ENCODE peak calls at places on chromosomes 13 and 19, in ten cellular contexts. One of them, this sample, is unnamed.

GRCh38 chr19:48053856-48054255 is 10.0 kb upstream of the CABP5 start:
- DNase-seq in LoVo: no peak
- DNase-seq in activated T-helper 9 cell treated with anti-CD3 and anti-CD28 coated beads, Interleukin-2, amount 50 U/mL, for 16 hours: no peak
- DNase-seq in Right ventricle myocardium superior: no peak
- DNase-seq in Peyer's patch: no peak
- DNase-seq in lower leg skin: no peak
- DNase-seq in activated CD8-positive, alpha-beta memory T cell treated with anti-CD3 and anti-CD28 coated beads for 48 hours: no peak
- DNase-seq in endothelial cell of umbilical vein: no peak
- DNase-seq in stimulated activated CD4-positive, alpha-beta T cell treated with anti-CD3 and anti-CD28 coated beads, Interleukin-1b, Interleukin-23, amount 100 ng/mL, for 1 hour: no peak
- DNase-seq in fibroblast of mammary gland: no peak
- DNase-seq in this sample: no peak

GRCh38 chr13:79593611-79594275 is 112.8 kb downstream of the NDFIP2 start:
- DNase-seq in LoVo: no peak
- DNase-seq in activated T-helper 9 cell treated with anti-CD3 and anti-CD28 coated beads, Interleukin-2, amount 50 U/mL, for 16 hours: no peak
- DNase-seq in Right ventricle myocardium superior: no peak
- DNase-seq in Peyer's patch: no peak
- DNase-seq in lower leg skin: no peak
- DNase-seq in activated CD8-positive, alpha-beta memory T cell treated with anti-CD3 and anti-CD28 coated beads for 48 hours: no peak
- DNase-seq in endothelial cell of umbilical vein: no peak
- DNase-seq in stimulated activated CD4-positive, alpha-beta T cell treated with anti-CD3 and anti-CD28 coated beads, Interleukin-1b, Interleukin-23, amount 100 ng/mL, for 1 hour: no peak
- DNase-seq in fibroblast of mammary gland: peak
- DNase-seq in this sample: no peak

GRCh38 chr13:95349267-95349666 is 48.0 kb upstream of the ABCC4 start:
- DNase-seq in LoVo: no peak
- DNase-seq in activated T-helper 9 cell treated with anti-CD3 and anti-CD28 coated beads, Interleukin-2, amount 50 U/mL, for 16 hours: no peak
- DNase-seq in Right ventricle myocardium superior: no peak
- DNase-seq in Peyer's patch: no peak
- DNase-seq in lower leg skin: no peak
- DNase-seq in activated CD8-positive, alpha-beta memory T cell treated with anti-CD3 and anti-CD28 coated beads for 48 hours: no peak
- DNase-seq in endothelial cell of umbilical vein: no peak
- DNase-seq in stimulated activated CD4-positive, alpha-beta T cell treated with anti-CD3 and anti-CD28 coated beads, Interleukin-1b, Interleukin-23, amount 100 ng/mL, for 1 hour: no peak
- DNase-seq in fibroblast of mammary gland: peak
- DNase-seq in this sample: no peak

GRCh38 chr19:39415111-39416046 is 2.9 kb downstream of the PLEKHG2 start:
- DNase-seq in LoVo: no peak
- DNase-seq in activated T-helper 9 cell treated with anti-CD3 and anti-CD28 coated beads, Interleukin-2, amount 50 U/mL, for 16 hours: no peak
- DNase-seq in Right ventricle myocardium superior: no peak
- DNase-seq in Peyer's patch: no peak
- DNase-seq in lower leg skin: no peak
- DNase-seq in activated CD8-positive, alpha-beta memory T cell treated with anti-CD3 and anti-CD28 coated beads for 48 hours: no peak
- DNase-seq in endothelial cell of umbilical vein: no peak
- DNase-seq in stimulated activated CD4-positive, alpha-beta T cell treated with anti-CD3 and anti-CD28 coated beads, Interleukin-1b, Interleukin-23, amount 100 ng/mL, for 1 hour: no peak
- DNase-seq in fibroblast of mammary gland: no peak
- DNase-seq in this sample: no peak

GRCh38 chr19:49415810-49416200 is 7.4 kb downstream of the PTH2 start:
- DNase-seq in LoVo: no peak
- DNase-seq in activated T-helper 9 cell treated with anti-CD3 and anti-CD28 coated beads, Interleukin-2, amount 50 U/mL, for 16 hours: no peak
- DNase-seq in Right ventricle myocardium superior: no peak
- DNase-seq in Peyer's patch: no peak
- DNase-seq in lower leg skin: no peak
- DNase-seq in activated CD8-positive, alpha-beta memory T cell treated with anti-CD3 and anti-CD28 coated beads for 48 hours: no peak
- DNase-seq in endothelial cell of umbilical vein: no peak
- DNase-seq in stimulated activated CD4-positive, alpha-beta T cell treated with anti-CD3 and anti-CD28 coated beads, Interleukin-1b, Interleukin-23, amount 100 ng/mL, for 1 hour: no peak
- DNase-seq in fibroblast of mammary gland: no peak
- DNase-seq in this sample: no peak

GRCh38 chr13:110722971-110723370 is 9.5 kb downstream of the ING1 start:
- DNase-seq in LoVo: no peak
- DNase-seq in activated T-helper 9 cell treated with anti-CD3 and anti-CD28 coated beads, Interleukin-2, amount 50 U/mL, for 16 hours: no peak
- DNase-seq in Right ventricle myocardium superior: no peak
- DNase-seq in Peyer's patch: no peak
- DNase-seq in lower leg skin: no peak
- DNase-seq in activated CD8-positive, alpha-beta memory T cell treated with anti-CD3 and anti-CD28 coated beads for 48 hours: no peak
- DNase-seq in endothelial cell of umbilical vein: no peak
- DNase-seq in stimulated activated CD4-positive, alpha-beta T cell treated with anti-CD3 and anti-CD28 coated beads, Interleukin-1b, Interleukin-23, amount 100 ng/mL, for 1 hour: no peak
- DNase-seq in fibroblast of mammary gland: no peak
- DNase-seq in this sample: no peak

GRCh38 chr13:33250594-33250993 is 35.0 kb downstream of the STARD13 start:
- DNase-seq in LoVo: no peak
- DNase-seq in activated T-helper 9 cell treated with anti-CD3 and anti-CD28 coated beads, Interleukin-2, amount 50 U/mL, for 16 hours: no peak
- DNase-seq in Right ventricle myocardium superior: no peak
- DNase-seq in Peyer's patch: no peak
- DNase-seq in lower leg skin: no peak
- DNase-seq in activated CD8-positive, alpha-beta memory T cell treated with anti-CD3 and anti-CD28 coated beads for 48 hours: no peak
- DNase-seq in endothelial cell of umbilical vein: peak
- DNase-seq in stimulated activated CD4-positive, alpha-beta T cell treated with anti-CD3 and anti-CD28 coated beads, Interleukin-1b, Interleukin-23, amount 100 ng/mL, for 1 hour: no peak
- DNase-seq in fibroblast of mammary gland: peak
- DNase-seq in this sample: no peak

GRCh38 chr19:35125270-35125717 is 9.6 kb downstream of the LGI4 start:
- DNase-seq in LoVo: no peak
- DNase-seq in activated T-helper 9 cell treated with anti-CD3 and anti-CD28 coated beads, Interleukin-2, amount 50 U/mL, for 16 hours: no peak
- DNase-seq in Right ventricle myocardium superior: no peak
- DNase-seq in Peyer's patch: no peak
- DNase-seq in lower leg skin: no peak
- DNase-seq in activated CD8-positive, alpha-beta memory T cell treated with anti-CD3 and anti-CD28 coated beads for 48 hours: no peak
- DNase-seq in endothelial cell of umbilical vein: no peak
- DNase-seq in stimulated activated CD4-positive, alpha-beta T cell treated with anti-CD3 and anti-CD28 coated beads, Interleukin-1b, Interleukin-23, amount 100 ng/mL, for 1 hour: no peak
- DNase-seq in fibroblast of mammary gland: no peak
- DNase-seq in this sample: no peak

This sample was measured in ureter.